ENCODE peak calls at places on chromosomes 1 and 21, in eight cellular contexts. V is stimulated activated CD8-positive, alpha-beta memory T cell treated with anti-CD3 and anti-CD28 coated beads, Interleukin-15, amount 100 ng/mL, for 48 hours; P is ELF-1; W is SHP77; I is nephron progenitor cell; H is AG09309; J is HCT116; C is GM03348. A is an unnamed sample.

GRCh38 chr1:9465640-9466039 is 73.6 kb upstream of the SLC25A33 start:
- DNase-seq in V (no peak), P (no peak), W (no peak), I (no peak), H (no peak), J (no peak), C (no peak), A (no peak)

GRCh38 chr21:36860736-36861594 is 105.5 kb downstream of the HLCS start:
- DNase-seq in V (no peak), P (no peak), W (no peak), I (no peak), H (peak), J (no peak), C (peak), A (no peak)

GRCh38 chr1:72557446-72558049 is 275.2 kb upstream of the NEGR1 start:
- DNase-seq in V (no peak), P (peak), W (peak), I (no peak), H (no peak), J (no peak), C (peak), A (no peak)

GRCh38 chr1:54763814-54764131 is 550 bp downstream of the PARS2 start:
- DNase-seq in V (no peak), P (no peak), W (no peak), I (no peak), H (no peak), J (no peak), C (peak), A (no peak)

GRCh38 chr1:12099610-12100009 is 36.5 kb downstream of the TNFRSF8 start:
- DNase-seq in V (no peak), P (no peak), W (no peak), I (no peak), H (no peak), J (no peak), C (no peak), A (no peak)

GRCh38 chr1:180155202-180155682 is 573 bp downstream of the QSOX1 start:
- DNase-seq in V (no peak), P (peak), W (no peak), I (no peak), H (no peak), J (no peak), C (peak), A (peak)

GRCh38 chr21:22297575-22297974 is 1299.4 kb downstream of the NCAM2 start:
- DNase-seq in V (no peak), P (no peak), W (no peak), I (no peak), H (no peak), J (no peak), C (no peak), A (no peak)

GRCh38 chr1:12072741-12073140 is 9.6 kb downstream of the TNFRSF8 start:
- DNase-seq in V (no peak), P (no peak), W (no peak), I (no peak), H (no peak), J (no peak), C (no peak), A (no peak)

GRCh38 chr1:228911225-228911624 is 175.9 kb downstream of the RHOU start:
- DNase-seq in V (no peak), P (peak), W (no peak), I (peak), H (no peak), J (no peak), C (no peak), A (no peak)

GRCh38 chr1:196309386-196309785 is 298.9 kb downstream of the KCNT2 start:
- DNase-seq in V (no peak), P (no peak), W (no peak), I (no peak), H (peak), J (peak), C (peak), A (no peak)

GRCh38 chr21:42406201-42406601 is 2.5 kb downstream of the UBASH3A start:
- DNase-seq in V (no peak), P (no peak), W (no peak), I (no peak), H (no peak), J (no peak), C (no peak), A (no peak)

GRCh38 chr1:228214921-228215662 is 7.2 kb downstream of the OBSCN start:
- DNase-seq in V (no peak), P (no peak), W (no peak), I (no peak), H (no peak), J (no peak), C (no peak), A (no peak)

GRCh38 chr1:162627662-162628296 is 4.5 kb upstream of the DDR2 start:
- DNase-seq in V (no peak), P (no peak), W (peak), I (no peak), H (no peak), J (peak), C (no peak), A (no peak)

GRCh38 chr1:80918365-80918764 is 882.4 kb upstream of the ADGRL2 start:
- DNase-seq in V (no peak), P (no peak), W (no peak), I (no peak), H (no peak), J (no peak), C (no peak), A (no peak)

GRCh38 chr1:118154220-118154619 is 30.8 kb downstream of the SPAG17 start:
- DNase-seq in V (no peak), P (no peak), W (peak), I (no peak), H (no peak), J (no peak), C (peak), A (peak)

GRCh38 chr1:179318501-179318900 is 24.9 kb downstream of the SOAT1 start:
- DNase-seq in V (no peak), P (no peak), W (no peak), I (no peak), H (no peak), J (no peak), C (no peak), A (no peak)

A was measured in GM20000.